ENCODE peak calls at places on chromosomes 6 and 20, in ten cellular contexts. H is psoas muscle; U is adrenal gland; N is HepG2; A is tibial nerve; L is ovary; S is CD8-positive, alpha-beta T cell; I is sigmoid colon; P is CD8-positive, alpha-beta memory T cell; F is neuronal stem cell. O is an unnamed sample.

GRCh38 chr6:132205946-132206345 is 195.3 kb downstream of the MOXD1 start:
- DNase-seq in F (no peak), H (no peak), S (no peak), U (no peak), I (no peak), P (no peak), N (no peak), A (no peak), L (no peak), O (no peak)

GRCh38 chr20:19495905-19496703 is 262.0 kb upstream of the RIN2 start:
- DNase-seq in H (peak; percentile 20), I (no peak), L (no peak), A (no peak), U (no peak), N (no peak), P (no peak), F (no peak), S (no peak), O (no peak)

GRCh38 chr6:3356824-3357420 is 98.2 kb downstream of the PSMG4 start:
- DNase-seq in I (no peak), U (no peak), F (no peak), P (no peak), N (peak; percentile 95), A (no peak), S (no peak), L (no peak), H (no peak), O (no peak)

GRCh38 chr6:15464211-15464725 is 198.6 kb downstream of the DTNBP1 start:
- DNase-seq in H (no peak), A (no peak), I (no peak), U (no peak), F (peak; percentile 23), N (peak; percentile 28), P (peak; percentile 40), L (no peak), S (peak; percentile 57), O (peak; percentile 52)

GRCh38 chr6:81242634-81243033 is 509.8 kb downstream of the TENT5A start:
- DNase-seq in U (no peak), I (no peak), F (no peak), L (no peak), H (no peak), N (no peak), S (no peak), A (no peak), P (no peak), O (no peak)

GRCh38 chr20:47500554-47500953 is 1.1 kb upstream of the NCOA3 start:
- DNase-seq in N (no peak), P (no peak), A (no peak), L (no peak), H (no peak), S (no peak), I (no peak), U (no peak), F (no peak), O (no peak)

GRCh38 chr6:166955865-166956443 is 396 bp downstream of the RNASET2 start:
- DNase-seq in F (no peak), H (peak; percentile 25), S (peak; percentile 34), P (no peak), N (no peak), A (no peak), L (no peak), U (no peak), I (no peak), O (peak; percentile 81)

GRCh38 chr6:87396595-87397392 is 11.0 kb upstream of the CFAP206 start:
- DNase-seq in H (no peak), I (no peak), A (no peak), P (no peak), L (no peak), U (no peak), F (no peak), N (no peak), S (no peak), O (no peak)

GRCh38 chr6:35687658-35688604 is 784 bp downstream of the FKBP5 start:
- DNase-seq in S (peak; percentile 57), U (peak; percentile 52), H (peak; percentile 67), L (peak; percentile 64), P (peak; percentile 46), N (no peak), F (peak; percentile 45), A (no peak), I (peak; percentile 84), O (no peak)

GRCh38 chr6:142870787-142871371 is 74.1 kb downstream of the HIVEP2 start:
- DNase-seq in N (no peak), L (no peak), S (no peak), A (no peak), P (no peak), I (no peak), F (no peak), U (no peak), H (no peak), O (no peak)

GRCh38 chr6:10558575-10558974 is 37.4 kb downstream of the GCNT2 start:
- DNase-seq in P (no peak), F (no peak), I (peak; percentile 71), H (no peak), L (no peak), N (no peak), S (no peak), A (no peak), U (no peak), O (no peak)

GRCh38 chr20:6055161-6055783 is 1.4 kb upstream of the LRRN4 start:
- DNase-seq in N (no peak), F (no peak), S (no peak), H (no peak), U (no peak), P (no peak), L (no peak), I (no peak), A (no peak), O (no peak)
- H3K4me1 ChIP-seq in N (peaks cover 49% of the 10 kb centered on the region), F (peaks cover 4% of the 10 kb centered on the region), S (no peaks in the 10 kb centered on the region), H (peaks cover 5% of the 10 kb centered on the region), U (peaks cover 9% of the 10 kb centered on the region), P (no peaks in the 10 kb centered on the region), L (no peaks in the 10 kb centered on the region), I (peaks cover 10% of the 10 kb centered on the region), A (no peaks in the 10 kb centered on the region), O (peaks cover 8% of the 10 kb centered on the region)

GRCh38 chr20:14521436-14521835 is 184.0 kb upstream of the FLRT3 start:
- DNase-seq in P (no peak), U (no peak), I (no peak), S (no peak), F (no peak), L (no peak), H (no peak), N (no peak), A (no peak), O (no peak)

GRCh38 chr20:14522595-14522994 is 185.2 kb upstream of the FLRT3 start:
- DNase-seq in U (no peak), N (no peak), H (no peak), I (no peak), P (no peak), L (no peak), S (no peak), F (no peak), A (no peak), O (no peak)

GRCh38 chr20:14525439-14525838 is 188.0 kb upstream of the FLRT3 start:
- DNase-seq in U (no peak), L (no peak), A (no peak), N (no peak), P (no peak), I (no peak), F (no peak), H (no peak), S (no peak), O (no peak)

GRCh38 chr20:14521016-14521415 is 183.6 kb upstream of the FLRT3 start:
- DNase-seq in F (no peak), P (no peak), N (no peak), H (no peak), I (no peak), U (no peak), L (no peak), A (no peak), S (no peak), O (no peak)

DNA sequence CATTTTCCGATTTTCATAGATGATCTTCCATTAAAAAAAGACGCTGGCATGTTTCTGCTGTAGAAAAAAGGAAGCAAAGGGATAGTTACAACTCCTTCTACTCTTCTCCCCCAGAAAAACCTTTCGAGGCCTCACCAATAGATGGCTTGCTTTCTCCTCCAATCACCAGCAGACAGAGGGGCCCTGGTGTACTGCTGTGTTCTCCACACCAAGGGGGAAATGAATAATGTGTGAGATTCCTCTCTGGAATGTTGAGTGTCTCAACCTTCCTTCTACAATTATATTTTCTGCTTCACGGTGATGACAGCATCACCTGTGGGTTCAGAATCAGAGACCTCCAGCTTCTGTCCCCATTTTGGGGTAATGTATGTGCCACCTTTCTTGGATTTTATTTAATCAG is 185.7 kb upstream of the FLRT3 start:
- DNase-seq in I (no peak), F (no peak), S (no peak), H (no peak), A (no peak), U (no peak), N (no peak), P (no peak), L (no peak), O (no peak)
- H3K4me3 ChIP-seq in I (no peak overlapping the region), F (no peak overlapping the region), S (no peak overlapping the region), H (no peak overlapping the region), A (no peak overlapping the region), U (no peak overlapping the region), N (no peak overlapping the region), P (no peak overlapping the region), L (no peak overlapping the region), O (no peak overlapping the region)

DNA sequence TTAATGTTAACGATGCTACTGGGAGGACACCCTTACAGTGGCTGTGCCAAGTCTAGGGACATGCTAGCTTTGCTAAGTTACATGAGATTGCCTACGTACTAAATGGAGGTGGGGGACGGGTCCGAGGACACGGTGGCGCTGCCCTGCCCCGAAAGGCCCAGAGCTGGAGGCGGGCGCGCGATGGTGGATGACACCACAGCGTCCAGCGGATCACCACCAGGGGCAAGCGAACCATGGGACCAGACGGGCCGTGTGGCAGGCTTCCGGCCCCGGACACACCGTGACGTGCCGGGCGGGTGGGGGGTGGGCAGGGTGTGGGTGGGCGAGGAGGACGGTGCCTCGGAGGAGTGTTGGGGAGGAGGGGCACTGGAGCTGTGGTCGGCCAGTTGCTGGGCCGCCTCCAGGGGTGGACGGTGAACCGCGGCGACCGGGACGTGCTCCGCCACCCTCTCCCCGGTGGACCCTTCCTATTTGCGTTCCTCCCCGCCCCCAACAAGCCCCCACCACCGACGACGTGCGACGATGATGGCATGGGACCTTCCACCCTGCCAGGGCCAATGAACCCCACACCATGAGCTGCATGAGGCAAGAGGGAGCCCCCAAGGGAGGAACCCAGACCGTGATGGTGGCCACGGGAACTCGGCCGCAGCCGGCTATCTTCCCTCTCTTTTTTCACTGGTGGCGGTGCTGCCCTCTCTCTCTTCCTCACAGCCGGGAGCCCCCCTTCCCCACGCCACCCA is 773.3 kb upstream of the DEFB115 start:
- DNase-seq in I (no peak), S (no peak), P (no peak), U (no peak), A (no peak), L (no peak), F (no peak), H (no peak), N (no peak), O (no peak)
- H3K9me3 ChIP-seq in I (peaks cover 12% of the 10 kb centered on the region), S (no peaks in the 10 kb centered on the region), P (no peaks in the 10 kb centered on the region), U (no peaks in the 10 kb centered on the region), A (no peaks in the 10 kb centered on the region), L (peaks cover 9% of the 10 kb centered on the region), F (peaks cover 5% of the 10 kb centered on the region), H (peaks cover 3% of the 10 kb centered on the region), N (peaks cover 88% of the 10 kb centered on the region), O (no peaks in the 10 kb centered on the region)

DNA sequence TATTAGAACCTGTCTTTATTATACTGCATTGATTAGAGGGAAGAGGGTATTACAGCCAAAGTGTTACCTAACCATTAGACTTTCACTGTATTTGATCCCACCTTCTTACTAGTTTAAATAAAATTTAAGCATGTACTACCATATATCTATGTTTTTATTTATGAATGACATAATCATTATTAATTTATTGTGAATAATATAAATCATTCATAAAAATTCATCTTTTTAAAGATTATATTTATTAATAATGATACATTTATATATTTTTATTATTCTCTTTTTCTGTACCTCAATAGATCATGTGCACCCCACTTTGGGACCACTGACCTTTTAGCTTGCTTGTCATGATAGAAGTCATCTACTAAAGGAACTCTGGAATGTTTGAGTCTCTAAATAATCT is 223.5 kb upstream of the MARCKS start:
- DNase-seq in P (no peak), N (no peak), F (no peak), U (no peak), I (no peak), H (no peak), S (no peak), L (no peak), A (no peak), O (no peak)
- H3K4me1 ChIP-seq in P (no peaks in the 10 kb centered on the region), N (peaks cover 80% of the 10 kb centered on the region), F (peaks cover 18% of the 10 kb centered on the region), U (peaks cover 25% of the 10 kb centered on the region), I (peaks cover 52% of the 10 kb centered on the region), H (peaks cover 32% of the 10 kb centered on the region), S (no peaks in the 10 kb centered on the region), L (peaks cover 2% of the 10 kb centered on the region), A (peaks cover 30% of the 10 kb centered on the region), O (peaks cover 51% of the 10 kb centered on the region)

O was measured in SJSA1.